ENCODE peak calls at places on chromosomes 4 and X, in ten cellular contexts. J is fibroblast of the aortic adventitia, W is endothelial cell, E is right lobe of liver, Y is neural crest cell, A is GM06990, N is cardiac muscle cell, F is RWPE1, K is A673, B is kidney epithelial cell. Q is an unnamed sample.

GRCh38 chrX:22666441-22666840 is 333.3 kb upstream of the DDX53 start:
- DNase-seq in J (peak), W (peak), E (no peak), Y (no peak), A (no peak), N (peak), F (no peak), K (peak), B (no peak), Q (peak)

GRCh38 chrX:119574394-119575266 is at the start of gene UBE2A:
- DNase-seq in J (peak), W (peak), E (peak), Y (peak), A (peak), N (peak), F (peak), K (peak), B (no peak), Q (peak)

GRCh38 chrX:67779099-67779498 is 235.3 kb downstream of the AR start:
- DNase-seq in J (no peak), W (no peak), E (no peak), Y (no peak), A (no peak), N (no peak), F (no peak), K (no peak), B (no peak), Q (no peak)

GRCh38 chrX:13285229-13285628 is 34.6 kb downstream of the ATXN3L start:
- DNase-seq in J (no peak), W (no peak), E (no peak), Y (no peak), A (no peak), N (no peak), F (no peak), K (no peak), B (no peak), Q (no peak)

GRCh38 chrX:22399793-22400192 is 127.1 kb downstream of the CBLL2 start:
- DNase-seq in J (no peak), W (no peak), E (no peak), Y (no peak), A (no peak), N (no peak), F (peak), K (no peak), B (peak), Q (no peak)

GRCh38 chr4:189279188-189279587 is 661.5 kb upstream of the FRG1 start:
- DNase-seq in J (no peak), W (no peak), E (no peak), Y (no peak), A (no peak), N (no peak), F (no peak), K (no peak), B (no peak), Q (no peak)

GRCh38 chrX:68880846-68881513 is 52.2 kb downstream of the EFNB1 start:
- DNase-seq in J (no peak), W (no peak), E (no peak), Y (no peak), A (no peak), N (no peak), F (no peak), K (no peak), B (no peak), Q (peak)

GRCh38 chrX:24463077-24463476 is 2.0 kb upstream of the PDK3 start:
- DNase-seq in J (no peak), W (no peak), E (no peak), Y (no peak), A (no peak), N (no peak), F (no peak), K (no peak), B (no peak), Q (no peak)

GRCh38 chr4:79528241-79528706 is 120.2 kb upstream of the GK2 start:
- DNase-seq in J (no peak), W (no peak), E (no peak), Y (no peak), A (no peak), N (no peak), F (peak), K (no peak), B (peak), Q (no peak)

GRCh38 chrX:2220829-2221567 is 279.8 kb downstream of the DHRSX start:
- DNase-seq in J (no peak), W (no peak), E (no peak), Y (no peak), A (no peak), N (no peak), F (no peak), K (no peak), B (no peak), Q (no peak)

GRCh38 chr4:182754895-182755294 is 162.3 kb downstream of the DCTD start:
- DNase-seq in J (no peak), W (no peak), E (no peak), Y (no peak), A (no peak), N (no peak), F (no peak), K (no peak), B (no peak), Q (no peak)

GRCh38 chrX:9746148-9746880 is 19.3 kb downstream of the GPR143 start:
- DNase-seq in J (peak), W (no peak), E (no peak), Y (no peak), A (no peak), N (peak), F (peak), K (peak), B (peak), Q (peak)

GRCh38 chrX:9465380-9466114 is 689 bp downstream of the TBL1X start:
- DNase-seq in J (no peak), W (peak), E (peak), Y (peak), A (peak), N (no peak), F (no peak), K (peak), B (no peak), Q (peak)

GRCh38 chr4:48329976-48330375 is 11.4 kb upstream of the SLAIN2 start:
- DNase-seq in J (peak), W (no peak), E (no peak), Y (no peak), A (no peak), N (peak), F (peak), K (peak), B (peak), Q (no peak)

GRCh38 chr4:66052426-66052825 is 382.1 kb upstream of the EPHA5 start:
- DNase-seq in J (peak), W (no peak), E (no peak), Y (no peak), A (no peak), N (peak), F (no peak), K (no peak), B (no peak), Q (no peak)

GRCh38 chr4:118917582-118917981 is 28.9 kb downstream of the SYNPO2 start:
- DNase-seq in J (peak), W (no peak), E (no peak), Y (no peak), A (no peak), N (peak), F (no peak), K (no peak), B (no peak), Q (no peak)

GRCh38 chrX:119617511-119618164 is 11.4 kb upstream of the NKRF start:
- DNase-seq in J (no peak), W (no peak), E (no peak), Y (no peak), A (no peak), N (no peak), F (no peak), K (peak), B (no peak), Q (peak)

GRCh38 chrX:9785252-9785943 is 831 bp upstream of the SHROOM2 start:
- DNase-seq in J (no peak), W (no peak), E (no peak), Y (no peak), A (no peak), N (no peak), F (no peak), K (no peak), B (no peak), Q (peak)

GRCh38 chrX:70254909-70255308 is 5.1 kb downstream of the P2RY4 start:
- DNase-seq in J (no peak), W (no peak), E (no peak), Y (no peak), A (no peak), N (no peak), F (no peak), K (no peak), B (no peak), Q (no peak)

GRCh38 chr4:105715692-105716278 is 7.2 kb downstream of the GSTCD start:
- DNase-seq in J (peak), W (no peak), E (no peak), Y (no peak), A (no peak), N (peak), F (peak), K (peak), B (no peak), Q (peak)

GRCh38 chrX:31199051-31199769 is 127.4 kb upstream of the FTHL17 start:
- DNase-seq in J (no peak), W (no peak), E (no peak), Y (no peak), A (no peak), N (peak), F (peak), K (peak), B (no peak), Q (no peak)

DNA sequence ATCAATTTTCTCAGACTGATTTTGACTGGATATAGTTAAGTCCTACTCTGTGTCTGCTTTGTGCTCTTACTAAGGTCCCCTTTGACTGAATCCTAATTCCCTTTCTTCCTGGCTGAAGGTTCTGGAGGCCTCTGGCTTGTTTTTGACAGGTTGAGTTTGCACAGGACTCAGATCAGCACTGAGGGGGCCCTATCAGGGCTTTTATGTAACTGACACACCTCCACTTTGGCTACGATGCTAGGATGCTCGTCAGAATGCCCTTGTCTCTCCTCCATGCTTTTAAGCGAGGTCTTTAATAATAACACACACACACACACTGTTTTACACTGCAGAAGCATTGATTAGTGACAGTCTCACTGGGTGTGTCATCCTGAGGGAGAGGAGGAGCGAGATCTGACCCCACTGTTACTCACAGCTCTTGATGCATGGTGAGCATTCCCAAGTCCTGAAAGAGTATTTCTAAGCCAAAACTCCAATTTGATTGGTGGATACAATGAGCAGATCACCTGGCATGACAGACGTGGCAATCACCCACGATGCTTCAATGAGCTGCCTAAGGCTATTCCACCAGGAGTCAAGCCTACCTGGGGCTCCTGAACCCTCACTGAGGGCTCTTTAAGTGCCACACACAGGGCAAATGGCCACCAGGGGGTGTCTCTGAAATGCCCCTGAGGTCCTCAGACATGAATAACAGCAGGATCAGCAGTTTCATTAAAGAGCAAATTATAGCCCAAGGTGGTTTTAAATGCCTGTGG is 130.4 kb upstream of the CPEB2 start:
- DNase-seq in J (peak), W (peak), E (peak), Y (no peak), A (no peak), N (no peak), F (peak), K (no peak), B (no peak), Q (peak)
- TF ChIP-seq CTCF in J (no peak), W (peak), E (peak), Y (peak), A (peak), N (peak), F (no peak), K (peak), B (peak), Q (peak)

DNA sequence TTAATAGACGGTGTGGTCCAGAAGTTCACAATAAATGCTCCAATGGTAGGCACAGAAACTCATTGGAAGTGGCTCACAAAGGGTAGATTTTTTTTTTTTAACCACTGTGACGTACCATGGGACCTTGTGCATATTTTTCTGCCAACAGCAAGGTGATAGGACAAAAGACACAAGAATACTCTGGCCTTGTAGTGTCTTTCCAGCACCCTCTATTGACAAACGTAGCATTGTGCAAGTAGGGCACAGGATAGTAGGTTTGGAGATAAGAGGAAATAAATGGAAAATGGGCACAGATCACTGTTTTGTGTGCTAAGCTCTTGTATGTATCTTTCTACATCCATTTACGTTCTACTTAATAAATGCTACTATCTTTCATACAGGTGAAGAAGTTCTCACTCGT is 2054.9 kb downstream of the PCDH7 start:
- DNase-seq in J (peak), W (no peak), E (no peak), Y (no peak), A (no peak), N (peak), F (no peak), K (peak), B (peak), Q (peak)
- TF ChIP-seq CTCF in J (no peak), W (no peak), E (peak), Y (peak), A (no peak), N (peak), F (no peak), K (peak), B (peak), Q (peak)

GRCh38 chr4:25951390-25951952 is 37.5 kb downstream of the SMIM20 start:
- DNase-seq in J (no peak), W (no peak), E (no peak), Y (no peak), A (no peak), N (no peak), F (no peak), K (no peak), B (no peak), Q (no peak)

GRCh38 chr4:25956260-25956659 is 42.2 kb downstream of the SMIM20 start:
- DNase-seq in J (no peak), W (no peak), E (no peak), Y (no peak), A (no peak), N (no peak), F (no peak), K (no peak), B (no peak), Q (no peak)

GRCh38 chr4:25955705-25956104 is 41.7 kb downstream of the SMIM20 start:
- DNase-seq in J (no peak), W (no peak), E (no peak), Y (no peak), A (no peak), N (no peak), F (no peak), K (no peak), B (no peak), Q (no peak)

GRCh38 chr4:25954293-25954904 is 40.4 kb downstream of the SMIM20 start:
- DNase-seq in J (no peak), W (no peak), E (no peak), Y (no peak), A (no peak), N (no peak), F (no peak), K (no peak), B (no peak), Q (no peak)

GRCh38 chr4:25953740-25954139 is 39.7 kb downstream of the SMIM20 start:
- DNase-seq in J (peak), W (no peak), E (no peak), Y (peak), A (no peak), N (peak), F (peak), K (no peak), B (no peak), Q (peak)
- TF ChIP-seq CTCF in J (peak), W (no peak), E (no peak), Y (peak), A (no peak), N (no peak), F (no peak), K (no peak), B (no peak), Q (no peak)

GRCh38 chrX:15142084-15142715 is 127.7 kb downstream of the ASB9 start:
- DNase-seq in J (no peak), W (no peak), E (no peak), Y (no peak), A (no peak), N (peak), F (no peak), K (no peak), B (no peak), Q (no peak)

GRCh38 chrX:15143825-15144121 is 126.1 kb downstream of the ASB9 start:
- DNase-seq in J (no peak), W (no peak), E (no peak), Y (no peak), A (no peak), N (no peak), F (no peak), K (no peak), B (no peak), Q (no peak)

GRCh38 chrX:15143050-15143824 is 126.6 kb downstream of the ASB9 start:
- DNase-seq in J (peak), W (peak), E (peak), Y (peak), A (no peak), N (peak), F (peak), K (peak), B (peak), Q (peak)

GRCh38 chrX:15150578-15150977 is 119.3 kb downstream of the ASB9 start:
- DNase-seq in J (no peak), W (no peak), E (no peak), Y (no peak), A (no peak), N (no peak), F (no peak), K (no peak), B (no peak), Q (no peak)

DNA sequence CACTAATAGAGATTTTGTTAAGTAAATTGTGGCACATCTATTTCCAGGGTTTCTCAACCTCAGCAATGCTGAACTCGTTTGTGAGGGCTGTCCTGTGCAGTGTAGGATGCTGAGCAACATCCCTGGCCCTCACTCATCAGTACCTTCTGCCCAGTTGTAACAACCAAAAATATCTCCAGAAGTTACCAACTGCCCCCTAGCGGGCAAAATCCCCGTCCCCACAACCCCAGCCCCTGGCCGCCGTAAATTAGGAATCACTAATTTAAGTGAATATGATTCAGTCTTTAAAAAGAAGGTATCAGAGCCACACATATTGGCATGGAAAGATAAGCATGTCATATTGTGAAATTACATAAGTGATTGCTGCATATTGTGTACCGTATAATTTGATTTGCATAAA is 123.4 kb downstream of the ASB9 start:
- DNase-seq in J (peak), W (peak), E (peak), Y (peak), A (peak), N (peak), F (no peak), K (peak), B (no peak), Q (peak)
- TF ChIP-seq CTCF in J (peak), W (peak), E (peak), Y (peak), A (peak), N (peak), F (no peak), K (peak), B (peak), Q (peak)